ENCODE peak calls at places on chromosomes 2 and 18, in ten cellular contexts. F, H, D, L, N, X, T, I, B and A are unnamed samples. For H3K4me1, the result is how much of the 10 kb centered on the place peaks cover.

GRCh38 chr18:49682301-49683190 is 120.7 kb downstream of the LIPG start:
- DNase-seq in F (no peak), H (no peak), D (no peak), L (no peak), N (no peak), X (no peak), T (no peak), I (no peak), B (no peak), A (no peak)

GRCh38 chr2:149815946-149816345 is 228.4 kb upstream of the MMADHC start:
- DNase-seq in F (no peak), H (no peak), D (no peak), L (no peak), N (no peak), X (no peak), T (no peak), I (no peak), B (no peak), A (no peak)

GRCh38 chr2:217996345-217996744 is 6.5 kb downstream of the TNS1 start:
- DNase-seq in F (no peak), H (no peak), D (no peak), L (no peak), N (no peak), X (peak), T (no peak), I (no peak), B (no peak), A (peak)

GRCh38 chr2:163601377-163601776 is 134.4 kb downstream of the FIGN start:
- DNase-seq in F (no peak), H (no peak), D (no peak), L (no peak), N (no peak), X (no peak), T (no peak), I (no peak), B (no peak), A (no peak)

GRCh38 chr18:8722946-8723477 is 17.7 kb downstream of the MTCL1 start:
- DNase-seq in F (no peak), H (no peak), D (no peak), L (no peak), N (no peak), X (no peak), T (no peak), I (no peak), B (peak), A (no peak)

GRCh38 chr2:86066915-86067314 is 38.8 kb downstream of the POLR1A start:
- DNase-seq in F (no peak), H (no peak), D (no peak), L (no peak), N (no peak), X (no peak), T (no peak), I (no peak), B (no peak), A (no peak)

GRCh38 chr2:207283356-207283755 is 117.6 kb upstream of the KLF7 start:
- DNase-seq in F (peak), H (no peak), D (no peak), L (no peak), N (no peak), X (peak), T (peak), I (no peak), B (no peak), A (peak)

GRCh38 chr2:176111891-176112374 is 4.6 kb upstream of the HOXD10 start:
- DNase-seq in F (no peak), H (no peak), D (no peak), L (no peak), N (no peak), X (no peak), T (no peak), I (no peak), B (no peak), A (no peak)

GRCh38 chr2:76472946-76473345 is 762.2 kb upstream of the GCFC2 start:
- DNase-seq in F (no peak), H (no peak), D (no peak), L (no peak), N (no peak), X (no peak), T (no peak), I (no peak), B (no peak), A (no peak)

GRCh38 chr2:239288951-239289481 is 111.8 kb downstream of the HDAC4 start:
- DNase-seq in F (no peak), H (no peak), D (no peak), L (peak), N (peak), X (no peak), T (peak), I (no peak), B (no peak), A (no peak)

GRCh38 chr2:98656800-98657199 is 48.4 kb downstream of the UNC50 start:
- DNase-seq in F (no peak), H (no peak), D (no peak), L (no peak), N (no peak), X (no peak), T (no peak), I (no peak), B (no peak), A (no peak)

GRCh38 chr2:160061533-160062282 is 707 bp downstream of the PLA2R1 start:
- DNase-seq in F (no peak), H (no peak), D (no peak), L (no peak), N (no peak), X (no peak), T (peak), I (peak), B (no peak), A (no peak)

GRCh38 chr2:40129725-40130124 is 322.2 kb downstream of the SLC8A1 start:
- DNase-seq in F (peak), H (no peak), D (no peak), L (no peak), N (peak), X (no peak), T (no peak), I (no peak), B (no peak), A (no peak)

GRCh38 chr2:223643310-223643709 is 41.1 kb upstream of the SCG2 start:
- DNase-seq in F (no peak), H (no peak), D (no peak), L (no peak), N (no peak), X (no peak), T (no peak), I (no peak), B (no peak), A (no peak)
- H3K27ac ChIP-seq in F (no peak), H (no peak), D (no peak), L (no peak), N (no peak), X (no peak), T (no peak), I (no peak), B (no peak), A (no peak)

DNA sequence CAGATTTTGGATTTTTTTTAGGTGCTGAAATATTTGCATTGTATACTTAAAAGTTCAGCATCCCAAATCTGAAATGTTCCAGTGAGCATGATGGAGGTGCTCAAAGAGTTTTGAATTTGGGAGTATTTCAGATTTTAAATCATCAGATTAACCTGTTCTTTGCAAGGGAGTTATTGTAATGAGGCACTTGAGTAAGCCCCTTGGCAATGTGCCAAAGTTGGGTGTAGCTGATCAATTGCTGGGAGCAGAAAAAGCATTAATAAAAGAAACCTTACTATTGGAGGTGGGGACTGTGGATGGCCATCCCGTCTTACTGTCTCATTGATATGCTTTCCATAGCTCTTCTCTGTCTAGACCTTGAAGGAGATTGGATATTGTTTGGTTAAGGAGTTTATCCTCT is 28.3 kb downstream of the MALT1 start:
- DNase-seq in F (no peak), H (no peak), D (no peak), L (no peak), N (no peak), X (no peak), T (no peak), I (no peak), B (no peak), A (no peak)
- H3K4me1 ChIP-seq in F (under half), H (under half), D (under half), L (under half), N (under half), X (under half), T (under half), I (under half), B (under half), A (under half)

GRCh38 chr2:224946911-224947310 is 95.4 kb downstream of the DOCK10 start:
- DNase-seq in F (no peak), H (no peak), D (no peak), L (no peak), N (no peak), X (no peak), T (no peak), I (no peak), B (no peak), A (no peak)
- TF ChIP-seq POLR2A in F (no peak), H (no peak), D (no peak), L (no peak), N (peak), X (no peak), T (no peak), I (no peak), B (no peak), A (no peak)

GRCh38 chr2:151333083-151333482 is 24.3 kb upstream of the TNFAIP6 start:
- DNase-seq in F (no peak), H (no peak), D (no peak), L (no peak), N (no peak), X (no peak), T (no peak), I (no peak), B (no peak), A (no peak)
- H3K27ac ChIP-seq in F (no peak), H (no peak), D (no peak), L (no peak), N (no peak), X (no peak), T (no peak), I (no peak), B (no peak), A (no peak)

GRCh38 chr2:237073552-237073951 is 12.1 kb upstream of the COPS8 start:
- DNase-seq in F (no peak), H (no peak), D (no peak), L (no peak), N (no peak), X (no peak), T (no peak), I (no peak), B (no peak), A (no peak)
- H3K4me1 ChIP-seq in F (under half), H (under half), D (under half), L (under half), N (under half), X (under half), T (under half), I (under half), B (under half), A (under half)

GRCh38 chr2:112055110-112055832 is at the start of gene TMEM87B:
- DNase-seq in F (peak), H (peak), D (peak), L (peak), N (peak), X (peak), T (peak), I (peak), B (peak), A (peak)
- TF ChIP-seq POLR2A in F (peak), H (no peak), D (no peak), L (no peak), N (peak), X (peak), T (peak), I (peak), B (peak), A (peak)

DNA sequence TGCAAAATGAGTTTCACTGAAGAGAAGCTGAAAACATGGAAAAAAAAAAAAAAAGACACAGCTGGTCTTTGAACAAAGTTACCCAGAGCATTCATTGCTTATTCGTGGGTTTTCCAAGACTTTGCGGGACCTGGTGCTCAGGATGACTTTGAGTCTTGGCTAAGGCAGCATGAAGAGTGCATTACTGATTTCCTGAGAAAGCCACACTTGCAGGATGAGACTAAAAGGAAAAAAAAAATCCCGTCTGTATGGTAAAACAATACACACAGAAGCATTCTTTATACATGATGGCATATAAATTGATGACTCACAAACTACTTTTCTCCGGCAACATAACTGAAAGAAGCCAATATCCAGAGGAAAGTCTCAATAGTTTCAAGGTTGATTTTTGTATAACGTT is 195.4 kb downstream of the SPP2 start:
- DNase-seq in F (no peak), H (no peak), D (no peak), L (no peak), N (no peak), X (no peak), T (no peak), I (peak), B (no peak), A (no peak)
- H3K27ac ChIP-seq in F (no peak), H (no peak), D (peak), L (no peak), N (no peak), X (no peak), T (no peak), I (peak), B (no peak), A (no peak)

GRCh38 chr18:61606068-61606660 is 272.9 kb downstream of the CDH20 start:
- DNase-seq in F (peak), H (no peak), D (no peak), L (peak), N (no peak), X (no peak), T (no peak), I (no peak), B (no peak), A (no peak)

GRCh38 chr18:61602836-61603235 is 269.6 kb downstream of the CDH20 start:
- DNase-seq in F (no peak), H (no peak), D (no peak), L (no peak), N (no peak), X (no peak), T (no peak), I (no peak), B (no peak), A (no peak)

GRCh38 chr18:61606759-61607158 is 273.5 kb downstream of the CDH20 start:
- DNase-seq in F (peak), H (peak), D (peak), L (peak), N (peak), X (peak), T (no peak), I (peak), B (no peak), A (peak)

GRCh38 chr18:61608306-61608705 is 275.1 kb downstream of the CDH20 start:
- DNase-seq in F (no peak), H (no peak), D (no peak), L (no peak), N (no peak), X (no peak), T (no peak), I (no peak), B (no peak), A (no peak)

DNA sequence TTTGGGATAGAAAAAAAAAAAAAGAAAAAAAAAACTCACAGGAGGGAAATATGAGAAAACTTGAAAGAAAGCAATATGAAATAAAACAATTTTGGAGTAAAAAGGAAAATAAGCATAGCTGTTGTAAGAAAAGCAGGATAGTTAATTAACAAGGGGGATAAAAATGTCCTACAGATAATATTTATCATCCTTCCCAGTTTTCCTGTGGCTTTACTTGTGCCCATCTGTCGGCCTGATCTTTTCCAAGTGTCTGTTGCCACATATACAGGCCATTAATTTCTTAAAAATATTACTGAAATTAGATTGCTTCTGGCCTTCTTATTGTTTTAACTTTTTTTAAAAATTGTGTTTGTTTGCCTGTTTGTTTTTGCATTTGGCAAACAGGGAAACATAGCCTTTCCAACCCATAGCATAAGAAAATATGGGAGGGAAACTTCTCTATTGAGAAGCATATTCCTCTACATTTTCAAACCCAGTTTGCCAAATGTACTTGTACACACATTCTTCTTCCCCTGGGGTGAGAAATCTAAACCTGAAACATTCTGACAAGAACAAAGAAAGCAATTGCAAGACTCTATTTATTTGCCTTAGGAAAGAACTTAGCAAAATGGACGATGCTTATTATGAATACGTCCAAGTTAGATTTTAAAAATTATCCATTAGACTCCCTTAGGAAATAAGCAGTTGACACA is 272.3 kb downstream of the CDH20 start:
- DNase-seq in F (no peak), H (no peak), D (no peak), L (no peak), N (no peak), X (no peak), T (no peak), I (no peak), B (no peak), A (no peak)
- H3K4me1 ChIP-seq in F (under half), H (under half), D (under half), L (under half), N (under half), X (under half), T (under half), I (under half), B (under half), A (under half)

GRCh38 chr2:68303033-68303901 is 16.5 kb downstream of the CNRIP1 start:
- DNase-seq in F (no peak), H (no peak), D (no peak), L (no peak), N (no peak), X (no peak), T (no peak), I (no peak), B (peak), A (no peak)

DNA sequence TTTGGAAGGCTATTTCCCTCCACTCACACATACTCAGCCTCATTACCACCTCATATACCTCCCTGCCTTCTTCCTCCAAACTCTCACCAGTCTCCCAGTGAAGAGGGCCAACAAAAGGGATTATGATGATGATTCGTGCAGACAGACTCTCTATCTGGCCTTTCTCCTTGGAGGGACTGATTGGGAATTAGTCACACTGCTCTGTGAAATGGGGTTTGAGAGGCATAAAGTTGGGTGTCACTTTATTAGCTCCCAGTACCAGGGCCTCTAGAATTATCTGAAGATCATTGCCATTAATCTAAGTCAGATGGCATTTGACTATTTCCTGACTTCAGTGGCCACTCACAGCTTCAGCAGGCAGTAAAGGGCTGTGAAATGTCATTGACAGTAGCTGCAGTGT is 17.5 kb downstream of the CNRIP1 start:
- DNase-seq in F (no peak), H (no peak), D (no peak), L (no peak), N (no peak), X (no peak), T (no peak), I (no peak), B (no peak), A (no peak)
- TF ChIP-seq POLR2A in F (no peak), H (no peak), D (no peak), L (no peak), N (no peak), X (no peak), T (no peak), I (no peak), B (no peak), A (no peak)

DNA sequence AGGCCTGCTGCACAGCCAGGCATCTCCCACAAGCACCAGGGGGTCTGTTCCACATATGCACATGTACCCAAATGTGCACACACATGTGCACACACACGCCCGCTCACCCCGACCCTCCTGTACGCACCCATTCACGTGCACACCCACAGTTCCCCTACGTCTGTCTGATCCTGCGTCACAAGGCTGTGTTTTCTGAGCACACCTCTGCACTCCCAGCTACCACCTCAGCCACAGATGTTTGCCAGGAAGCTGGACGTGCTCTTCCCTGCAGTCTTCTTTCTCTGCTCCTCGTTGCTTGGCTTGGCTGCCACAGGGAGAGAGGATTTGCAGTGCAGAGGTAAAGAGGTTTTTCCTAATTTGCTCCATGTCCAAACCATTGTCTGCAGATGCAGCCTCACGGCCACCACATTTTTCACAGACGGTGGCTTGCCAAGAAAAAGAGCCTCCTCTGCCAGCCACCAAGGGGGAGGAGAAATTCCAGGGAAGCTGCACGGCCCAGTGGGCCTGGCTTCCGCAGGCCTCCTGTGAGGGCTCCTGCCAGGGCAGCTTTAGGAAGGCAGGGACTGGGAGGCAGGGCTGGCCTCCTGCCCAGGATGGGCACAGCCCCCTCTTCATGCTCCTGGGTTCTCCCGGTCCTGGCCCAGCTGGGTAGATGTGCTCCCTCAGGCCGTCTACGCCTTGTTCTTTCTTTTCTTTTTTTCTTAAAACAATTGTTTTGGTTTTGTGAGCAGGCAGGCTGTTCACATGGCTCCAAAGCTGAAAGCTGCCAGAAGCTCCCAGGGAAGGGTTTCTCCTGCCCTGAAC is 29.2 kb upstream of the HS6ST1 start:
- DNase-seq in F (peak), H (peak), D (no peak), L (peak), N (peak), X (peak), T (peak), I (no peak), B (no peak), A (no peak)
- H3K27ac ChIP-seq in F (peak), H (no peak), D (no peak), L (peak), N (peak), X (peak), T (peak), I (no peak), B (no peak), A (no peak)